ENCODE peak calls at places on chromosomes 6 and 20, in five cellular contexts. D is adrenal gland, L is A549, A is RWPE1, P is SK-N-SH. O is an unnamed sample.

GRCh38 chr20:17541996-17542395 is 10.8 kb upstream of the BFSP1 start:
- DNase-seq in D (no peak), L (no peak), A (no peak), P (no peak), O (no peak)

GRCh38 chr6:39388526-39389371 is 66.2 kb upstream of the KCNK16 start:
- DNase-seq in D (no peak), L (no peak), A (no peak), P (no peak), O (no peak)

GRCh38 chr6:2791124-2792050 is 26.2 kb downstream of the WRNIP1 start:
- DNase-seq in D (peak), L (peak), A (peak), P (peak), O (peak)

GRCh38 chr6:27237089-27237723 is 10.3 kb upstream of the PRSS16 start:
- DNase-seq in D (no peak), L (no peak), A (no peak), P (no peak), O (peak)

GRCh38 chr6:11007715-11008608 is 36.1 kb downstream of the ELOVL2 start:
- DNase-seq in D (no peak), L (peak), A (peak), P (no peak), O (no peak)

GRCh38 chr20:34522969-34523871 is 7.0 kb downstream of the DYNLRB1 start:
- DNase-seq in D (peak), L (peak), A (peak), P (peak), O (peak)

GRCh38 chr20:25289886-25290597 is 42.2 kb downstream of the PYGB start:
- DNase-seq in D (no peak), L (no peak), A (no peak), P (no peak), O (peak)

GRCh38 chr20:38224534-38224933 is 36.0 kb downstream of the KIAA1755 start:
- DNase-seq in D (no peak), L (no peak), A (no peak), P (no peak), O (no peak)

GRCh38 chr6:148523551-148523950 is 180.9 kb downstream of the SASH1 start:
- DNase-seq in D (no peak), L (no peak), A (no peak), P (no peak), O (no peak)

DNA sequence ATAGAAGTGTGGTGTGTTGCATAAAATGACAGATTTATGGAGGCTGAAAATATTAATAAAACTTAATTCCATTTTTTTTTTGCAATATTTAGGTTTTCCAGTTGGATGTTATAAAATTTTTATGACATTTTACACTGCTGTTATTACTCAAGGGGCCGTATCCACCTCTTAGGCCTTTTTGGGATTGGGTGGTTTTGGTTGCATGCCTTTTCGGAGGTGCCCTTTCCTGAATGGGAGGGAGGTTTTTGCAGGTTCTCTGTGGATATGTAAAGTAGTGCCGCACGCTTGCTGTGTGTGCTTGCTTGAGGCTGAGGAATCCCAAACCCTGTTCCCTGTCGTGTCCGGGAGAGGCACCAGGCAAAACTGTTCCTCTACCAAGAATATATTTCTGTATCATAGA is 6.8 kb downstream of the ARID1B start:
- DNase-seq in D (no peak), L (no peak), A (no peak), P (no peak), O (no peak)
- H3K27ac ChIP-seq in D (no peak), L (no peak), A (no peak), P (no peak), O (no peak)

GRCh38 chr6:47084530-47084929 is 42.4 kb upstream of the ADGRF1 start:
- DNase-seq in D (no peak), L (no peak), A (no peak), P (no peak), O (no peak)

GRCh38 chr6:47080083-47080596 is 38.0 kb upstream of the ADGRF1 start:
- DNase-seq in D (no peak), L (no peak), A (no peak), P (no peak), O (no peak)

GRCh38 chr6:47079638-47080037 is 37.5 kb upstream of the ADGRF1 start:
- DNase-seq in D (no peak), L (no peak), A (no peak), P (no peak), O (no peak)

GRCh38 chr6:47086051-47086770 is 44.1 kb upstream of the ADGRF1 start:
- DNase-seq in D (no peak), L (no peak), A (no peak), P (no peak), O (no peak)

GRCh38 chr6:47083586-47084047 is 41.5 kb upstream of the ADGRF1 start:
- DNase-seq in D (peak), L (no peak), A (peak), P (peak), O (peak)
- H3K27ac ChIP-seq in D (no peak), L (no peak), A (peak), P (peak), O (no peak)

GRCh38 chr20:856361-856775 is 22.9 kb downstream of the FAM110A start:
- DNase-seq in D (no peak), L (peak), A (peak), P (no peak), O (no peak)

GRCh38 chr20:854601-855000 is 21.1 kb downstream of the FAM110A start:
- DNase-seq in D (no peak), L (no peak), A (no peak), P (no peak), O (no peak)

GRCh38 chr20:858011-858410 is 24.5 kb downstream of the FAM110A start:
- DNase-seq in D (no peak), L (no peak), A (peak), P (no peak), O (no peak)

GRCh38 chr20:853406-853996 is 20.0 kb downstream of the FAM110A start:
- DNase-seq in D (no peak), L (no peak), A (no peak), P (no peak), O (no peak)

DNA sequence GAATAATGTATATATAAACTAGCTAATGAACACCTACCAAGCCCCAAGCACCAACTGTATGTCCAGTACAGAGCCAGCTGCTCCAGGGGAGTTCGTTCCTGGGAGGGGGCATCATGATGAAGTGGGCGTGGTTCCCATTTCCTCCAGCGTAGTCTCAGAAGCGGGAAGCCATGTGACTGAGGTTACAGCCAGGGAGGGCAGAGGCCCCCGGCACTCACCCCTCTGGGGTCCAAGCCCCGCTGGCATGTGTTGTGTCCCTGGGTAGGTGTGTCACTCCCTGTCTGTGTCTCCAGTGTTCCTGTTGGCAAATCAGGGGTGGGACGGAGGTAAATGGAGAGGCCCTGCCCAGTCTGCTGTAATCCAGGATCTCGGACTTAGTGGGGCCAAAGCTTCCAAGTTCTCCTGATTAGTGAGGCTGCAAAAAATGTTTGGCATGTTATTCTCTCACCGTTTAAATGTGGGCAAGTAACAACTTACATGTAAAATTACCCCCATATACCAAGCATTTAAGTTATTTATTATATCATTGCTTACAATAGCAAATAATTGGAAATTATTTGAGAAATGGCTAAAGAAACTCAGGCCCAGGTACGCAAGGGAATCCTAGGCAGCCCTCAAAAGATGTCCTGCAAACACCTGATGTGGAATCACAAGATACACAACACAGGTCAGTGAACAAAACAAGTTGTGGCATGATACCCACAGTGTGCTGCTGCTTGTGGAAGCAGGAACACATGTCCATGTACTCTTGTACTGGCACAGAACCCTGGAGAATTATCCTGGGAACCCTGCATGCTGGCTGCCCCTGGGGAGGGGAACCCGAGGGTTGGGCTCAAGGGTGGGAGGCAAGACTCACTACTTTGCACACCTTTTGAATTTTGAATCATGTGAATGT is 22.2 kb downstream of the FAM110A start:
- DNase-seq in D (no peak), L (no peak), A (no peak), P (no peak), O (no peak)
- H3K27ac ChIP-seq in D (no peak), L (peak), A (peak), P (no peak), O (no peak)

GRCh38 chr20:5657190-5657872 is 92.9 kb upstream of the SHLD1 start:
- DNase-seq in D (peak), L (peak), A (peak), P (peak), O (peak)
- H3K27ac ChIP-seq in D (peak), L (peak), A (peak), P (peak), O (no peak)

GRCh38 chr6:89670935-89671565 is 32.5 kb upstream of the LYRM2 start:
- DNase-seq in D (no peak), L (no peak), A (no peak), P (no peak), O (no peak)
- H3K27ac ChIP-seq in D (no peak), L (no peak), A (no peak), P (no peak), O (no peak)

GRCh38 chr20:46374383-46374782 is 32.0 kb downstream of the ELMO2 start:
- DNase-seq in D (no peak), L (no peak), A (no peak), P (no peak), O (no peak)
- H3K27ac ChIP-seq in D (no peak), L (no peak), A (no peak), P (no peak), O (no peak)

O was measured in body of pancreas.